ENCODE peak calls at places on chromosomes 2 and 18, in ten cellular contexts. S is activated CD4-positive, alpha-beta T cell treated with anti-CD3 and anti-CD28 coated beads, Interleukin-2, amount 50 U/mL, for 1 hour; U is activated naive CD4-positive, alpha-beta T cell treated with Interleukin-2 at 50 U/mL for 16 hours; B is CD4-positive, alpha-beta memory T cell; X is NCI-H1048; L is effector CD4-positive, alpha-beta T cell; K is DMS153; M is HEK293T; F is Kasumi-1; I is GM12892. V is an unnamed sample.

GRCh38 chr2:203824057-203824456 is 43.5 kb upstream of the CTLA4 start:
- DNase-seq in F (no peak), B (no peak), S (no peak), U (no peak), K (no peak), M (no peak), L (no peak), X (no peak), I (no peak), V (no peak)

GRCh38 chr2:151826737-151827157 is 1.5 kb downstream of the ARL5A start:
- DNase-seq in F (peak), U (no peak), L (no peak), I (no peak), M (no peak), K (no peak), X (no peak), S (no peak), B (no peak), V (no peak)

GRCh38 chr2:210673117-210673516 is 116.7 kb downstream of the CPS1 start:
- DNase-seq in X (no peak), I (no peak), K (no peak), F (no peak), M (no peak), L (no peak), B (no peak), S (no peak), U (no peak), V (no peak)

GRCh38 chr2:164542584-164543021 is 78.7 kb downstream of the GRB14 start:
- DNase-seq in L (no peak), X (peak), B (no peak), M (no peak), K (peak), S (no peak), F (no peak), U (no peak), I (no peak), V (no peak)

GRCh38 chr2:109176489-109176888 is 47.5 kb downstream of the SH3RF3 start:
- DNase-seq in M (no peak), K (no peak), F (no peak), B (no peak), X (no peak), S (no peak), I (no peak), L (no peak), U (no peak), V (no peak)

GRCh38 chr18:57947117-57947516 is 96.9 kb upstream of the NEDD4L start:
- DNase-seq in X (no peak), S (no peak), L (no peak), B (no peak), F (no peak), K (no peak), U (no peak), M (no peak), I (no peak), V (no peak)

GRCh38 chr2:158052761-158053160 is 48.9 kb upstream of the UPP2 start:
- DNase-seq in M (no peak), F (no peak), I (no peak), L (no peak), K (no peak), S (no peak), X (no peak), U (no peak), B (no peak), V (no peak)

GRCh38 chr2:134436706-134437105 is 182.8 kb downstream of the MGAT5 start:
- DNase-seq in U (no peak), X (no peak), I (no peak), K (no peak), S (no peak), L (no peak), B (no peak), M (no peak), F (no peak), V (no peak)

GRCh38 chr2:112031473-112031872 is 23.6 kb upstream of the TMEM87B start:
- DNase-seq in F (no peak), B (no peak), K (no peak), M (no peak), L (no peak), X (no peak), S (no peak), I (no peak), U (no peak), V (no peak)

GRCh38 chr2:235561450-235561849 is 67.6 kb downstream of the AGAP1 start:
- DNase-seq in F (no peak), M (no peak), S (no peak), U (no peak), L (no peak), K (no peak), B (no peak), I (no peak), X (no peak), V (no peak)

GRCh38 chr2:234771985-234772774 is 179.6 kb upstream of the SH3BP4 start:
- DNase-seq in X (no peak), S (no peak), B (no peak), K (no peak), L (no peak), I (no peak), U (no peak), M (no peak), F (no peak), V (no peak)

GRCh38 chr2:232632229-232632903 is 1.0 kb upstream of the EFHD1 start:
- DNase-seq in F (no peak), K (no peak), U (no peak), B (no peak), M (no peak), S (no peak), I (no peak), L (no peak), X (no peak), V (no peak)

GRCh38 chr2:102509749-102510148 is 36.7 kb downstream of the SLC9A4 start:
- DNase-seq in F (no peak), S (no peak), B (no peak), K (no peak), M (no peak), X (no peak), I (no peak), L (no peak), U (no peak), V (no peak)

V was measured in lower lobe of right lung.